ENCODE peak calls at places on chromosome 12, in four cellular contexts. One of them, this sample, is unnamed. For H3K4me1, the result is how much of the 10 kb centered on the place peaks cover.

GRCh38 chr12:5102806-5103205 is 59.1 kb downstream of the KCNA5 start:
- DNase-seq in HepG2: no peak
- DNase-seq in HCT116: no peak
- DNase-seq in K562: no peak
- DNase-seq in this sample: no peak

GRCh38 chr12:86104087-86104486 is 152.1 kb downstream of the MGAT4C start:
- DNase-seq in HepG2: no peak
- DNase-seq in HCT116: no peak
- DNase-seq in K562: no peak
- DNase-seq in this sample: no peak

GRCh38 chr12:75511116-75512048 is at the start of gene KRR1:
- DNase-seq in HepG2: peak
- DNase-seq in HCT116: peak
- DNase-seq in K562: peak
- DNase-seq in this sample: peak

GRCh38 chr12:91772411-91772810 is 373.2 kb downstream of the BTG1 start:
- DNase-seq in HepG2: no peak
- DNase-seq in HCT116: no peak
- DNase-seq in K562: no peak
- DNase-seq in this sample: no peak

GRCh38 chr12:68310370-68310769 is 21.8 kb downstream of the MDM1 start:
- DNase-seq in HepG2: no peak
- DNase-seq in HCT116: no peak
- DNase-seq in K562: no peak
- DNase-seq in this sample: peak

GRCh38 chr12:131033886-131034482 is 80.3 kb downstream of the ADGRD1 start:
- DNase-seq in HepG2: no peak
- DNase-seq in HCT116: no peak
- DNase-seq in K562: no peak
- DNase-seq in this sample: no peak

GRCh38 chr12:6069452-6070093 is 54.9 kb downstream of the VWF start:
- DNase-seq in HepG2: no peak
- DNase-seq in HCT116: no peak
- DNase-seq in K562: peak
- DNase-seq in this sample: no peak

GRCh38 chr12:60174476-60174875 is 578.6 kb downstream of the SLC16A7 start:
- DNase-seq in HepG2: no peak
- DNase-seq in HCT116: no peak
- DNase-seq in K562: no peak
- DNase-seq in this sample: no peak

GRCh38 chr12:31585271-31585670 is 5.7 kb downstream of the DENND5B start:
- DNase-seq in HepG2: no peak
- DNase-seq in HCT116: no peak
- DNase-seq in K562: no peak
- DNase-seq in this sample: no peak

GRCh38 chr12:85448031-85448430 is 168.0 kb downstream of the ALX1 start:
- DNase-seq in HepG2: no peak
- DNase-seq in HCT116: no peak
- DNase-seq in K562: no peak
- DNase-seq in this sample: no peak

GRCh38 chr12:1834186-1834925 is 14.0 kb downstream of the LRTM2 start:
- DNase-seq in HepG2: no peak
- DNase-seq in HCT116: no peak
- DNase-seq in K562: no peak
- DNase-seq in this sample: no peak

GRCh38 chr12:125454786-125455450 is 389.7 kb downstream of the AACS start:
- DNase-seq in HepG2: no peak
- DNase-seq in HCT116: no peak
- DNase-seq in K562: no peak
- DNase-seq in this sample: no peak

GRCh38 chr12:26197832-26198231 is 2.5 kb downstream of the SSPN start:
- DNase-seq in HepG2: no peak
- DNase-seq in HCT116: no peak
- DNase-seq in K562: no peak
- DNase-seq in this sample: no peak

GRCh38 chr12:70248916-70249315 is 5.7 kb downstream of the CNOT2 start:
- DNase-seq in HepG2: no peak
- DNase-seq in HCT116: no peak
- DNase-seq in K562: no peak
- DNase-seq in this sample: no peak

GRCh38 chr12:91355150-91356006 is 172.8 kb upstream of the DCN start:
- DNase-seq in HepG2: peak
- DNase-seq in HCT116: peak
- DNase-seq in K562: peak
- DNase-seq in this sample: peak

GRCh38 chr12:105107176-105107496 is 395 bp upstream of the WASHC4 start:
- DNase-seq in HepG2: no peak
- DNase-seq in HCT116: peak
- DNase-seq in K562: peak
- DNase-seq in this sample: no peak

GRCh38 chr12:112308652-112309051 is 73.6 kb downstream of the HECTD4 start:
- DNase-seq in HepG2: no peak
- DNase-seq in HCT116: no peak
- DNase-seq in K562: no peak
- DNase-seq in this sample: no peak

DNA sequence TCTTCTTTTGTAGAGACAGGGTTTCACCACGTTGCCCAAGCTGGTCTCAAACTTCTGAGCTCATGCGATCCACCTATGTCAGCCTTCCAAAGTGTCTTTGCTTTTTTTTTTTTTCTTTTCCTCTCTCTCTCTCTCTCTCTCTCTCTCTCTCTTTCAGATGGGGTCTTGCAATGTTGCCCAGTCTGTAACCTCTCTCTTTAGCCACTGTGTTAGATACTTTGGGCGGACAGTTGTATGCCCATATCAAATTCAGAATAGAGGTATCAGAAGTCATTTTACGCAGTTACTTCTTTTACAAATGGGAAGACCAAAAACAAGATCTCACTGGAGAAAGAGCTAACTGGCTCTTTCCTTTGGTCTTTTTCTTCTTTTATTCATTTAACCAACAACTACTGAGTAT is 6.7 kb downstream of the HEBP1 start:
- DNase-seq in HepG2: no peak
- DNase-seq in HCT116: no peak
- DNase-seq in K562: no peak
- DNase-seq in this sample: no peak
- H3K4me1 ChIP-seq in HepG2: under half
- H3K4me1 ChIP-seq in HCT116: under half
- H3K4me1 ChIP-seq in K562: under half
- H3K4me1 ChIP-seq in this sample: under half

DNA sequence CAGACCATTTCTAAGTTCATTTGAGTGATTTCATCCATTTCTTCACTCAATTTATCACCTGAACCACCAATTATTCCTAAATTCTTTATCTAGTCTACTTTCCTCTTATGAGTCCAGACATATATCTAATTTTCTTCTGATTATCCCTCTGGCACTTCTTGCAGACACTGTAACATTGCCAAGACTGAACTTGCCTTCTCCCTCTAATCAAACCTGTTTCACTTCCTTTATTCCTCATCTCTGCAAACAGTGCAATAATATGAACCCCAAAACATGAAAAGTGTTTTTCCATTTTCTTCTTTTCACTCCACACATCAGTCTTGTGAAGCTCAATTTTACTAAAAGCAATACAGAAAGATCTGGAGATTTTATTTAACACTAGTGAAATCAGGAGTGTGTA is 37.8 kb upstream of the PTPRQ start:
- DNase-seq in HepG2: no peak
- DNase-seq in HCT116: no peak
- DNase-seq in K562: no peak
- DNase-seq in this sample: no peak
- TF ChIP-seq TCF7L2 in HepG2: no peak
- TF ChIP-seq TCF7L2 in HCT116: no peak
- TF ChIP-seq TCF7L2 in K562: no peak
- TF ChIP-seq TCF7L2 in this sample: no peak

GRCh38 chr12:13210543-13211190 is 14.1 kb downstream of the EMP1 start:
- DNase-seq in HepG2: no peak
- DNase-seq in HCT116: no peak
- DNase-seq in K562: no peak
- DNase-seq in this sample: no peak

GRCh38 chr12:13206560-13206897 is 10.0 kb downstream of the EMP1 start:
- DNase-seq in HepG2: no peak
- DNase-seq in HCT116: no peak
- DNase-seq in K562: no peak
- DNase-seq in this sample: no peak

GRCh38 chr12:13210022-13210539 is 13.6 kb downstream of the EMP1 start:
- DNase-seq in HepG2: no peak
- DNase-seq in HCT116: no peak
- DNase-seq in K562: no peak
- DNase-seq in this sample: no peak

GRCh38 chr12:13209279-13210021 is 12.9 kb downstream of the EMP1 start:
- DNase-seq in HepG2: no peak
- DNase-seq in HCT116: no peak
- DNase-seq in K562: no peak
- DNase-seq in this sample: no peak

GRCh38 chr12:13208533-13209278 is 12.2 kb downstream of the EMP1 start:
- DNase-seq in HepG2: no peak
- DNase-seq in HCT116: no peak
- DNase-seq in K562: no peak
- DNase-seq in this sample: no peak
- H3K4me1 ChIP-seq in HepG2: under half
- H3K4me1 ChIP-seq in HCT116: half or more
- H3K4me1 ChIP-seq in K562: under half
- H3K4me1 ChIP-seq in this sample: under half

DNA sequence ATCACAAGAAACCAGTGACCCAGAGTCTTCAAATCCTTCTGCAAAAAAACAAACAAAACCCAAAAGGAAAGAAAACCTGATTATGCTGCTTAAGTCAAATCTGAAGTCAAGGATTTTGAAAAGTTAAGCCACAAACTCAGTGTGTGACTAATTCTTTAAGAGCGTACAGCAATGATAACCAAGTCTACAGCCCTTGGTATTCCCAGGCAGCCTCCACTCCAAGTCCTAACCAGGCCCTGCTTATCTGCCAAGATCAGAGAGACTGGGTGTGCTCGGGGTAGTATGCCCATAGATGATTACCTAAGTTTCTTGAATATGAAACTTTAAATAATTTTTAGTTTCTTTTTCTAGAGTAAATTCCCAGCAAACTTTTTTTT is 13.1 kb downstream of the PGAM5 start:
- DNase-seq in HepG2: no peak
- DNase-seq in HCT116: no peak
- DNase-seq in K562: no peak
- DNase-seq in this sample: no peak
- TF ChIP-seq TCF7L2 in HepG2: no peak
- TF ChIP-seq TCF7L2 in HCT116: no peak
- TF ChIP-seq TCF7L2 in K562: no peak
- TF ChIP-seq TCF7L2 in this sample: no peak

This sample was measured in Panc1.